ENCODE peak calls at places on chromosomes 16 and 17, in ten cellular contexts. K is tibial nerve, X is IMR-90, C is heart left ventricle, D is uterus, V is Peyer's patch, H is ovary, W is sigmoid colon, P is A549, R is testis. J is an unnamed sample.
A peak's percentile ranks its signal among the peaks of the same experiment; 100 is the strongest.

GRCh38 chr17:32971171-32971570 is 20.5 kb upstream of the SPACA3 start:
- DNase-seq in K (no peak), X (no peak), C (no peak), D (no peak), V (no peak), H (no peak), W (no peak), P (no peak), R (no peak), J (peak; percentile 82)

GRCh38 chr16:50884066-50884860 is 142.4 kb downstream of the CYLD start:
- DNase-seq in K (no peak), X (no peak), C (no peak), D (no peak), V (no peak), H (no peak), W (no peak), P (no peak), R (peak; percentile 67), J (peak; percentile 38)

GRCh38 chr17:36668824-36669223 is 67.4 kb downstream of the MRM1 start:
- DNase-seq in K (no peak), X (no peak), C (no peak), D (no peak), V (no peak), H (no peak), W (no peak), P (no peak), R (no peak), J (no peak)

GRCh38 chr17:19724501-19725420 is 8.4 kb upstream of the SLC47A2 start:
- DNase-seq in K (peak; percentile 48), X (no peak), C (peak; percentile 69), D (peak; percentile 46), V (peak; percentile 76), H (peak; percentile 65), W (peak; percentile 85), P (no peak), R (peak; percentile 75), J (no peak)

GRCh38 chr17:40562841-40563370 is 2.4 kb downstream of the CCR7 start:
- DNase-seq in K (no peak), X (no peak), C (no peak), D (no peak), V (no peak), H (no peak), W (no peak), P (no peak), R (no peak), J (no peak)

GRCh38 chr16:23254338-23254737 is 47.8 kb upstream of the SCNN1B start:
- DNase-seq in K (no peak), X (peak; percentile 48), C (no peak), D (no peak), V (no peak), H (no peak), W (no peak), P (no peak), R (no peak), J (no peak)

GRCh38 chr17:42260318-42260717 is 15.9 kb downstream of the STAT5B start:
- DNase-seq in K (no peak), X (no peak), C (no peak), D (no peak), V (no peak), H (no peak), W (no peak), P (no peak), R (no peak), J (no peak)

GRCh38 chr17:35038434-35038833 is 25.1 kb downstream of the RFFL start:
- DNase-seq in K (no peak), X (no peak), C (no peak), D (no peak), V (no peak), H (no peak), W (no peak), P (no peak), R (no peak), J (no peak)

GRCh38 chr17:65593870-65594584 is 32.6 kb upstream of the AXIN2 start:
- DNase-seq in K (no peak), X (peak; percentile 13), C (no peak), D (no peak), V (no peak), H (no peak), W (no peak), P (no peak), R (no peak), J (no peak)

GRCh38 chr17:41710472-41711090 is 1.6 kb upstream of the GAST start:
- DNase-seq in K (no peak), X (peak; percentile 75), C (no peak), D (no peak), V (no peak), H (no peak), W (no peak), P (no peak), R (no peak), J (no peak)

GRCh38 chr16:56912746-56913703 is 18.9 kb upstream of the HERPUD1 start:
- DNase-seq in K (no peak), X (peak; percentile 83), C (no peak), D (no peak), V (no peak), H (peak; percentile 75), W (peak; percentile 62), P (no peak), R (no peak), J (no peak)

GRCh38 chr16:14485131-14485551 is 144.9 kb downstream of the PARN start:
- DNase-seq in K (no peak), X (peak; percentile 65), C (no peak), D (no peak), V (no peak), H (no peak), W (no peak), P (no peak), R (no peak), J (no peak)

GRCh38 chr16:83513006-83513755 is 294.6 kb upstream of the HSBP1 start:
- DNase-seq in K (no peak), X (peak; percentile 89), C (no peak), D (no peak), V (no peak), H (no peak), W (no peak), P (no peak), R (no peak), J (no peak)

GRCh38 chr17:65360961-65361552 is 200.4 kb downstream of the AXIN2 start:
- DNase-seq in K (no peak), X (no peak), C (no peak), D (no peak), V (peak; percentile 59), H (no peak), W (no peak), P (no peak), R (no peak), J (no peak)

GRCh38 chr17:74962622-74963394 is 9.8 kb downstream of the HID1 start:
- DNase-seq in K (no peak), X (no peak), C (no peak), D (no peak), V (no peak), H (no peak), W (no peak), P (no peak), R (no peak), J (no peak)

GRCh38 chr17:38543403-38544174 is 62.2 kb downstream of the SRCIN1 start:
- DNase-seq in K (no peak), X (no peak), C (peak; percentile 10), D (no peak), V (peak; percentile 39), H (no peak), W (no peak), P (no peak), R (no peak), J (no peak)

GRCh38 chr17:38544175-38544838 is 61.4 kb downstream of the SRCIN1 start:
- DNase-seq in K (no peak), X (no peak), C (peak; percentile 16), D (no peak), V (peak; percentile 30), H (no peak), W (no peak), P (no peak), R (no peak), J (no peak)

GRCh38 chr17:38540514-38540913 is 65.2 kb downstream of the SRCIN1 start:
- DNase-seq in K (no peak), X (no peak), C (peak; percentile 4), D (no peak), V (no peak), H (no peak), W (no peak), P (no peak), R (no peak), J (no peak)

GRCh38 chr17:38541281-38541680 is 64.5 kb downstream of the SRCIN1 start:
- DNase-seq in K (no peak), X (no peak), C (peak; percentile 4), D (no peak), V (no peak), H (no peak), W (no peak), P (no peak), R (no peak), J (no peak)

GRCh38 chr17:38542286-38542685 is 63.5 kb downstream of the SRCIN1 start:
- DNase-seq in K (no peak), X (no peak), C (no peak), D (no peak), V (peak; percentile 40), H (no peak), W (no peak), P (no peak), R (no peak), J (no peak)
- TF ChIP-seq POLR2A in K (no peak), X (no peak), C (no peak), D (no peak), V (no peak), H (no peak), W (no peak), P (no peak), R (no peak), J (no peak)

GRCh38 chr16:7218936-7219335 is 113.7 kb upstream of the RBFOX1 start:
- DNase-seq in K (no peak), X (no peak), C (no peak), D (no peak), V (no peak), H (no peak), W (no peak), P (no peak), R (no peak), J (no peak)
- TF ChIP-seq POLR2A in K (no peak), X (no peak), C (no peak), D (no peak), V (no peak), H (no peak), W (no peak), P (no peak), R (no peak), J (no peak)

DNA sequence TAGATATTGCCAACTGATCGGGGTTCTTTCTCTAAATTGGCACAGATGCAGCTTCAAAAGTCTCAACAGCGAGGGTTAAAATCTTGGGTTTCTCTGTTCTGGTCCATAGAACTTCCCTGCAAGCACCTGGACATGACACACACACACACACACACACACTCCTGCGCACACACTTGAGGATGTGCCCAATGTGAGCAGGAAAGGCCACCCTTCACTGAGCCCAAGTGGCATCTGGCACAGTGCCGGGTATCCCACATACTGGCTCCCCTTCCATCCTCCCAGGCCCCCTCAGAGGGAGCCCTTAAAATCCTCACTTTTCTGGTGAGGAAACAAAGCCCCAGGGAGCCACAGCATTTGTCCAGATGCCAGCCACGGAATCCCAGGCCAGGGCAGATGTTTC is 55.5 kb downstream of the ZNF423 start:
- DNase-seq in K (no peak), X (no peak), C (no peak), D (no peak), V (no peak), H (no peak), W (no peak), P (no peak), R (no peak), J (no peak)
- TF ChIP-seq POLR2A in K (no peak), X (no peak), C (no peak), D (no peak), V (no peak), H (no peak), W (no peak), P (no peak), R (no peak), J (no peak)

GRCh38 chr17:7098802-7099459 is 15.7 kb downstream of the ASGR2 start:
- DNase-seq in K (no peak), X (no peak), C (no peak), D (no peak), V (no peak), H (no peak), W (no peak), P (no peak), R (no peak), J (no peak)
- TF ChIP-seq POLR2A in K (no peak), X (no peak), C (no peak), D (no peak), V (no peak), H (no peak), W (no peak), P (no peak), R (no peak), J (no peak)

J was measured in erythroblast.